ENCODE peak calls at places on chromosome 6, in nine cellular contexts. C is HepG2, A is transverse colon, Z is SK-N-SH, R is sigmoid colon, P is stomach, M is GM12878, G is K562, Q is H1. N is an unnamed sample. For H3K4me1, the result is how much of the 10 kb centered on the place peaks cover.

GRCh38 chr6:78460711-78461110 is 406.6 kb upstream of the IRAK1BP1 start:
- DNase-seq in M (no peak), Z (no peak), R (no peak), P (no peak), Q (no peak), A (no peak), C (no peak), G (no peak), N (no peak)

GRCh38 chr6:89311853-89312531 is 3.1 kb downstream of the GABRR2 start:
- DNase-seq in G (peak), P (peak), A (peak), M (no peak), R (peak), Z (no peak), C (peak), Q (peak), N (peak)

GRCh38 chr6:99492137-99492536 is 23.1 kb downstream of the USP45 start:
- DNase-seq in Z (no peak), P (no peak), G (no peak), R (no peak), C (no peak), A (no peak), Q (no peak), M (no peak), N (no peak)

GRCh38 chr6:35136185-35136584 is 5.0 kb downstream of the TCP11 start:
- DNase-seq in A (no peak), M (no peak), Q (no peak), G (no peak), P (no peak), Z (no peak), R (no peak), C (no peak), N (no peak)

GRCh38 chr6:67362976-67363375 is 1272.1 kb upstream of the ADGRB3 start:
- DNase-seq in M (no peak), P (no peak), Q (no peak), R (no peak), G (peak), A (no peak), C (no peak), Z (no peak), N (no peak)

GRCh38 chr6:90859056-90859455 is 272.2 kb upstream of the MAP3K7 start:
- DNase-seq in Z (no peak), R (no peak), P (no peak), G (no peak), C (no peak), A (no peak), M (no peak), Q (no peak), N (no peak)

GRCh38 chr6:3001773-3002293 is 2.1 kb downstream of the NQO2 start:
- DNase-seq in Q (no peak), C (peak), M (no peak), R (no peak), A (no peak), G (peak), Z (no peak), P (no peak), N (no peak)

GRCh38 chr6:53635322-53635721 is 30.2 kb downstream of the KLHL31 start:
- DNase-seq in A (no peak), R (no peak), Q (no peak), G (no peak), Z (no peak), C (peak), M (no peak), P (no peak), N (no peak)

GRCh38 chr6:4360920-4361319 is 225.5 kb upstream of the ECI2 start:
- DNase-seq in C (no peak), Z (no peak), Q (no peak), M (no peak), G (no peak), A (no peak), P (no peak), R (no peak), N (no peak)

GRCh38 chr6:89784838-89785237 is 34.8 kb downstream of the MDN1 start:
- DNase-seq in G (no peak), Z (no peak), R (no peak), C (no peak), M (no peak), A (no peak), P (no peak), Q (no peak), N (no peak)

GRCh38 chr6:117870477-117871243 is 36.4 kb upstream of the SLC35F1 start:
- DNase-seq in A (no peak), P (no peak), R (no peak), M (no peak), C (no peak), Z (no peak), G (no peak), Q (no peak), N (no peak)

GRCh38 chr6:169843110-169843509 is 91.7 kb downstream of the ERMARD start:
- DNase-seq in C (no peak), M (no peak), Z (no peak), P (peak), A (no peak), R (no peak), Q (no peak), G (no peak), N (no peak)

GRCh38 chr6:134466751-134467525 is 149.0 kb upstream of the SGK1 start:
- DNase-seq in Z (no peak), R (no peak), A (no peak), M (no peak), C (peak), Q (no peak), P (no peak), G (no peak), N (no peak)

GRCh38 chr6:83097675-83098074 is 30.2 kb downstream of the DOP1A start:
- DNase-seq in A (no peak), G (no peak), C (no peak), M (no peak), Z (no peak), P (no peak), Q (no peak), R (no peak), N (no peak)

GRCh38 chr6:106511274-106512047 is 117.8 kb downstream of the RTN4IP1 start:
- DNase-seq in Q (peak), M (no peak), G (no peak), A (peak), C (peak), R (peak), Z (peak), P (peak), N (peak)

GRCh38 chr6:121222656-121223055 is 111.6 kb downstream of the TBC1D32 start:
- DNase-seq in M (no peak), R (no peak), P (no peak), G (peak), Q (no peak), C (no peak), A (no peak), Z (no peak), N (no peak)

GRCh38 chr6:43547202-43547601 is 28.6 kb downstream of the XPO5 start:
- DNase-seq in G (no peak), C (no peak), Z (no peak), A (no peak), Q (no peak), M (no peak), P (no peak), R (no peak), N (no peak)

GRCh38 chr6:130760006-130760405 is 67.2 kb upstream of the SMLR1 start:
- DNase-seq in P (no peak), G (peak), M (no peak), R (no peak), C (peak), Q (peak), Z (peak), A (no peak), N (no peak)

GRCh38 chr6:147941143-147941542 is 401.5 kb upstream of the SASH1 start:
- DNase-seq in P (no peak), M (no peak), A (no peak), G (no peak), Z (no peak), Q (no peak), R (no peak), C (no peak), N (no peak)

GRCh38 chr6:135179920-135180457 is 1.1 kb upstream of the MYB start:
- DNase-seq in C (no peak), P (no peak), A (no peak), Z (no peak), M (no peak), G (no peak), R (no peak), Q (no peak), N (no peak)

GRCh38 chr6:44000164-44000842 is 126.9 kb downstream of the MRPL14 start:
- DNase-seq in P (no peak), G (no peak), M (peak), R (no peak), A (peak), C (no peak), Z (peak), Q (no peak), N (peak)

GRCh38 chr6:17884501-17885039 is 102.9 kb downstream of the KIF13A start:
- DNase-seq in Q (no peak), P (no peak), A (no peak), C (no peak), M (peak), R (no peak), Z (no peak), G (peak), N (no peak)

GRCh38 chr6:51273228-51273961 is 454.7 kb downstream of the TFAP2B start:
- DNase-seq in P (no peak), R (no peak), Q (no peak), Z (no peak), G (no peak), C (no peak), M (no peak), A (no peak), N (peak)

GRCh38 chr6:20706293-20707165 is 172.3 kb downstream of the CDKAL1 start:
- DNase-seq in P (no peak), Q (no peak), A (no peak), G (no peak), M (no peak), R (no peak), C (no peak), Z (no peak), N (no peak)

GRCh38 chr6:85544776-85545175 is 48.9 kb downstream of the SNX14 start:
- DNase-seq in M (no peak), Q (no peak), Z (no peak), A (no peak), C (no peak), P (no peak), G (no peak), R (no peak), N (no peak)

GRCh38 chr6:164016056-164016455 is 601.5 kb downstream of the QKI start:
- DNase-seq in G (no peak), Q (no peak), Z (no peak), C (no peak), A (no peak), M (no peak), P (no peak), R (no peak), N (no peak)

GRCh38 chr6:80272988-80273387 is 166.5 kb downstream of the BCKDHB start:
- DNase-seq in Z (no peak), G (no peak), C (no peak), R (no peak), A (no peak), Q (no peak), M (no peak), P (no peak), N (no peak)

GRCh38 chr6:134436281-134436815 is 118.4 kb upstream of the SGK1 start:
- DNase-seq in R (no peak), P (no peak), C (peak), G (peak), A (peak), Q (no peak), M (peak), Z (no peak), N (peak)

GRCh38 chr6:164859791-164860190 is 449.6 kb downstream of the C6orf118 start:
- DNase-seq in G (no peak), A (no peak), C (no peak), M (no peak), R (no peak), Z (no peak), Q (no peak), P (no peak), N (no peak)

DNA sequence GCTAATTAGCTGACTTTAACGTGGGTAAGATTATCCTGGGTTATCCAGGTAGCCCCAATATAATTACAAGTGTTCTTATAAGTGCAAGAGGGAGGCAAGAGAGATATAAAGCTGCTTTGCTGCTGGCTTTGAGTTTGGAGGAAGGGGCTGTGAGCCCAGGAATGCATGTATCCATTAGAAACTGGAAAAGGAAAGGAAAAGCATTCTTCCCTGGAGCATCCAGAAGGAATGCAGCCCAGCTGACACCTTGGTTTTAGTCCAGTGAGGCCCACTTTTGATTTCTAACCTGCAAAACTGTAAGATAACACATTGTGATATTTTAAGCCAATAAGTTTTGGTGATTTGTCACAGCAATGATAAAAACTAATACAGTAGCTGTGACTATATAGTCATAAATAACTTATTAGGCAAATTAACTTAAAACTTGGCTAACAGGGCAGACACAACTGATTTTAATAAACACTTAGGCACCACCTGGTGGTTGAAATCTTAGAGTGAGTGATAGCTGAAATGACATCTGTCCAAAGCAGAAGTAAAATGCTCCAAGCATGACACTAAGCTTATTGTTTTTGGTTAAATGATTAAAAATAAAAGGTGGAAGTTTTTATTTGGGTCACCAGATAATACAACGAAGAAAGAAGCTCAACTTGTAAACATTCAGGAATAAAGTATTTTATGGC is 35.6 kb downstream of the ADGRF4 start:
- DNase-seq in G (peak), Z (peak), P (no peak), M (peak), Q (no peak), R (no peak), C (peak), A (no peak), N (no peak)
- TF ChIP-seq EP300 in G (no peak), Z (no peak), P (no peak), M (no peak), Q (no peak), R (no peak), C (no peak), A (no peak), N (no peak)

DNA sequence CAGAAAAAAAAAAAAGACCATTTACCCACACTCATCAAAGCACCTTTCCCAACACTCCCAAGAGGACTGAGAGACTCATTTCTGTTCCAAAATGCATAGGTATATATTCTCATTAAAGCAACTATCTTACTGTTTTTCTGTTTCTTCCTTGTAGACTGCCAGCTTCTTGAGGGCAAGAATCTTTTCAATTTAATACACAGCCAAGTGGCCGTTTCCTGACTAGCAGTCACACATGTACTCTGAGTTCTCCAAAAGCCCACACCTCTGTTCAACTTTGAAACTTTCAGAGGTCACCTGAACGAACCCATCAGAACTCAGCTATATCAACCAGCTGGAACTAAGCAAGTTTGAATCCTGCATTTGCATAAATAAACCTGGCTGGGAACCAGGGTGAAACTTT is 92.7 kb downstream of the DTNBP1 start:
- DNase-seq in P (no peak), G (no peak), R (no peak), Z (no peak), A (no peak), Q (no peak), M (no peak), C (no peak), N (no peak)
- H3K4me1 ChIP-seq in P (under half), G (under half), R (under half), Z (under half), A (under half), Q (under half), M (under half), C (under half), N (under half)

GRCh38 chr6:138988469-138988834 is 399 bp upstream of the REPS1 start:
- DNase-seq in Q (no peak), R (no peak), Z (no peak), G (no peak), C (peak), P (no peak), M (no peak), A (no peak), N (no peak)

GRCh38 chr6:138986578-138986977 is 1.5 kb downstream of the REPS1 start:
- DNase-seq in G (peak), C (peak), Q (no peak), Z (no peak), P (no peak), M (no peak), A (no peak), R (no peak), N (no peak)

GRCh38 chr6:138989098-138989983 is 1.3 kb upstream of the REPS1 start:
- DNase-seq in G (no peak), Q (no peak), A (no peak), C (peak), M (no peak), Z (no peak), P (no peak), R (no peak), N (no peak)

GRCh38 chr6:138987299-138987642 is 782 bp downstream of the REPS1 start:
- DNase-seq in P (no peak), C (no peak), M (no peak), R (peak), A (no peak), G (no peak), Z (no peak), Q (no peak), N (no peak)

DNA sequence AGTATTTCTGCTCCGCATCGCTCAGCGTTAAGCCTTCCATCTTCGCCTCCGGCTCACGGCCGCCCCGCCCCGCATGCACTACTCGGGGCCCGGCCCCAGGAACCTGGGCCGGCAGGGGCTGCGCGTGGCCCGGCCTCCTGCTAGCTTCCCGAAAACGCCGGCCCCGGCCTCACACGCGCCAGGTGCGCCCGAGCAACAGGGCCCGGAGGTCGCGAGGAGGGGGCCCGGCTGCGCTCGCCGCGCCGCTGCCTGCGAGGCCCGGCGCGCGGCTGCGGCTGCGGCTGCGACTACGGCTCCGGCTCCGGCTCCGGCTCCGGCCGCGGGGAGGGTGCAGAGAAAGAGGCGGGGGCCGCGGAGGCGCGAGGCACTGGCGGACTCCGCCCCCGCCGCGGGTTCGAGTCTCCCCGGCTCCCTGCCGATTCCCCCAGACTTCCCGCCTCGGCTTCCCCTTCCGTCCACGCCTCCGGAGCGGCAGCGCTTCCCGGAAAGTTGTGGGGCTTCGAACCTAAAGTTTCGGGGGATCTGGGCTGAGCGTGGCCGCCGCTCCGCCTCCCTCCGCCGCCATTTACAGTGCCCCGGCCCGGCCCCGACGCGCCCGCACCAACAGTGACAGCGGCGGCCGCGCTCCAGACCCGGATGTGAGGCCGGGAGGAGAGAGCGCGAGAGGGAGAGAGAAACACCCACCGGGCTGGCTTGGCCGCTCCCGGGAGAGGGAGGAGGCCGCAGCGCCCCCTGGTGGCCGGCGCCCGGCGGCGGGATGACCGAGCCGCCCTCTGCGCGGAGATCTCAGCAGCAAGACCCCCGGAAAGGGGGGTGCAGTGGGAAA is at the start of gene REPS1:
- DNase-seq in Q (peak), Z (peak), M (peak), C (peak), R (peak), G (peak), P (peak), A (peak), N (peak)
- TF ChIP-seq POLR2AphosphoS5 in Q (peak), Z (peak), M (peak), C (peak), R (peak), G (peak), P (peak), A (peak), N (peak)

GRCh38 chr6:127933137-127933536 is 32.3 kb upstream of the THEMIS start:
- DNase-seq in P (no peak), G (no peak), Z (no peak), Q (no peak), A (no peak), M (no peak), C (no peak), R (no peak), N (no peak)

GRCh38 chr6:127932708-127933107 is 31.9 kb upstream of the THEMIS start:
- DNase-seq in Z (no peak), M (no peak), P (no peak), C (no peak), A (no peak), G (no peak), Q (no peak), R (no peak), N (no peak)

GRCh38 chr6:127937102-127937501 is 36.2 kb upstream of the THEMIS start:
- DNase-seq in Z (no peak), P (no peak), M (no peak), R (no peak), G (no peak), A (no peak), C (no peak), Q (no peak), N (no peak)

GRCh38 chr6:127937747-127938146 is 36.9 kb upstream of the THEMIS start:
- DNase-seq in P (no peak), Q (no peak), M (no peak), G (no peak), A (no peak), R (no peak), C (no peak), Z (no peak), N (no peak)

GRCh38 chr6:127933852-127934840 is 33.3 kb upstream of the THEMIS start:
- DNase-seq in A (no peak), M (no peak), C (no peak), P (no peak), G (no peak), Z (no peak), R (no peak), Q (no peak), N (no peak)
- TF ChIP-seq EP300 in A (no peak), M (no peak), C (no peak), P (no peak), G (no peak), Z (no peak), R (no peak), Q (no peak), N (no peak)

GRCh38 chr6:700490-700889 is 7.6 kb upstream of the EXOC2 start:
- DNase-seq in Q (no peak), P (no peak), C (no peak), R (no peak), Z (no peak), G (no peak), M (no peak), A (no peak), N (no peak)
- H3K4me1 ChIP-seq in Q (under half), P (under half), C (under half), R (under half), Z (under half), G (under half), M (under half), A (under half), N (under half)

DNA sequence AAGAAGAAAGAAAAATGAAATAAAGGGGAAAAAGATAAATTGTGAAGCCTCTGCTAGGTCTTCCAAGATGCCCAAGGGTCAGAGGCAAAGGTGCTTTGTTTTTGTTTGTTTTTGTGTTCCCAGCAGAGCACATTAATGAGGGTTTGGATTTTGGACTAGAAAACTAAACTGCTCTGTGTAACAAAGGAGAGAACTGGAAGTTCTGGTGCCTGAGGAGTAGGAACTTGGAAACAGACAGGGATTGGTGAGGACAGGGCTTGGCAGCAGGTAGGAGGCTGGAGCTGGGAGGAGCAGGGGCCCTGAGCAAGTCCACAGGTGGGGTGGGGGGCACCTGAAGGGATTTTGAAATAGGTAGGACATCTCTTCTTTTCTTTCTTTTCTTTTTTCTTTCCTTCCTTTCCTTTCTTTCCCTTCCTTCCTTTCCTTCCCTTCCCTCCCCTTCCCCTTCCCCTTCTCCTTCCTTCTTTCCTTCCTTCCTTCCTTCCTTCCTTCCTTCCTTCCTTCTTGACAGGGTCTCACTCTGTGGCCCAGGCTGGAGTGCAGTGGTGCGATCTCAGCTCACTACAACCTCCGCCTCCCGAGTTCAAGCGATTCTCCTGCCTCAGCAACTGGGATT is 15.3 kb upstream of the ABRACL start:
- DNase-seq in A (no peak), R (no peak), M (no peak), Z (no peak), Q (no peak), P (no peak), G (no peak), C (no peak), N (no peak)
- TF ChIP-seq POLR2AphosphoS5 in A (no peak), R (no peak), M (no peak), Z (no peak), Q (no peak), P (no peak), G (no peak), C (no peak), N (no peak)

N was measured in upper lobe of left lung.